ENCODE peak calls at places on chromosomes 6 and 20, in six cellular contexts. One of them, this sample, is unnamed.

GRCh38 chr6:65633516-65633915 is 73.5 kb downstream of the EYS start:
- DNase-seq in GM12878: no peak
- DNase-seq in HepG2: no peak
- DNase-seq in H1: no peak
- DNase-seq in K562: no peak
- DNase-seq in GM12891: no peak
- DNase-seq in this sample: no peak

GRCh38 chr20:23325107-23325506 is 25.5 kb upstream of the NXT1 start:
- DNase-seq in GM12878: no peak
- DNase-seq in HepG2: no peak
- DNase-seq in H1: no peak
- DNase-seq in K562: no peak
- DNase-seq in GM12891: no peak
- DNase-seq in this sample: no peak

GRCh38 chr6:34575326-34575725 is 19.2 kb upstream of the SPDEF start:
- DNase-seq in GM12878: no peak
- DNase-seq in HepG2: no peak
- DNase-seq in H1: no peak
- DNase-seq in K562: peak; percentile 83
- DNase-seq in GM12891: no peak
- DNase-seq in this sample: no peak

GRCh38 chr20:54168961-54169862 is 4.6 kb downstream of the CYP24A1 start:
- DNase-seq in GM12878: no peak
- DNase-seq in HepG2: peak; percentile 77
- DNase-seq in H1: no peak
- DNase-seq in K562: no peak
- DNase-seq in GM12891: no peak
- DNase-seq in this sample: no peak

GRCh38 chr6:15956205-15957106 is 172.4 kb upstream of the MYLIP start:
- DNase-seq in GM12878: no peak
- DNase-seq in HepG2: peak; percentile 44
- DNase-seq in H1: no peak
- DNase-seq in K562: no peak
- DNase-seq in GM12891: no peak
- DNase-seq in this sample: no peak

GRCh38 chr6:143501851-143502250 is 9.7 kb downstream of the FUCA2 start:
- DNase-seq in GM12878: no peak
- DNase-seq in HepG2: no peak
- DNase-seq in H1: no peak
- DNase-seq in K562: no peak
- DNase-seq in GM12891: no peak
- DNase-seq in this sample: no peak

GRCh38 chr6:161498359-161498758 is 224.5 kb upstream of the AGPAT4 start:
- DNase-seq in GM12878: no peak
- DNase-seq in HepG2: peak; percentile 36
- DNase-seq in H1: peak; percentile 51
- DNase-seq in K562: peak; percentile 24
- DNase-seq in GM12891: no peak
- DNase-seq in this sample: no peak

GRCh38 chr20:6466065-6466810 is 301.2 kb upstream of the BMP2 start:
- DNase-seq in GM12878: no peak
- DNase-seq in HepG2: peak; percentile 68
- DNase-seq in H1: no peak
- DNase-seq in K562: no peak
- DNase-seq in GM12891: no peak
- DNase-seq in this sample: no peak

GRCh38 chr6:74549746-74550145 is 656.1 kb downstream of the COL12A1 start:
- DNase-seq in GM12878: no peak
- DNase-seq in HepG2: peak; percentile 13
- DNase-seq in H1: no peak
- DNase-seq in K562: no peak
- DNase-seq in GM12891: no peak
- DNase-seq in this sample: no peak

GRCh38 chr6:28408076-28408802 is 8.7 kb upstream of the ZSCAN12 start:
- DNase-seq in GM12878: no peak
- DNase-seq in HepG2: no peak
- DNase-seq in H1: no peak
- DNase-seq in K562: no peak
- DNase-seq in GM12891: no peak
- DNase-seq in this sample: no peak

GRCh38 chr6:1552296-1552761 is 57.4 kb upstream of the FOXC1 start:
- DNase-seq in GM12878: no peak
- DNase-seq in HepG2: peak; percentile 25
- DNase-seq in H1: no peak
- DNase-seq in K562: peak; percentile 27
- DNase-seq in GM12891: no peak
- DNase-seq in this sample: no peak

GRCh38 chr6:13068558-13069210 is 259.7 kb downstream of the TBC1D7 start:
- DNase-seq in GM12878: no peak
- DNase-seq in HepG2: no peak
- DNase-seq in H1: no peak
- DNase-seq in K562: no peak
- DNase-seq in GM12891: no peak
- DNase-seq in this sample: no peak

GRCh38 chr6:166341915-166342292 is 441 bp downstream of the SFT2D1 start:
- DNase-seq in GM12878: no peak
- DNase-seq in HepG2: no peak
- DNase-seq in H1: no peak
- DNase-seq in K562: no peak
- DNase-seq in GM12891: no peak
- DNase-seq in this sample: no peak

GRCh38 chr6:2790588-2790987 is 25.4 kb downstream of the WRNIP1 start:
- DNase-seq in GM12878: no peak
- DNase-seq in HepG2: no peak
- DNase-seq in H1: no peak
- DNase-seq in K562: no peak
- DNase-seq in GM12891: no peak
- DNase-seq in this sample: no peak

GRCh38 chr20:43463864-43464785 is 6.4 kb downstream of the SRSF6 start:
- DNase-seq in GM12878: no peak
- DNase-seq in HepG2: no peak
- DNase-seq in H1: no peak
- DNase-seq in K562: no peak
- DNase-seq in GM12891: no peak
- DNase-seq in this sample: no peak
- TF ChIP-seq POLR2AphosphoS5 in GM12878: peak; percentile 55
- TF ChIP-seq POLR2AphosphoS5 in HepG2: peak; percentile 21
- TF ChIP-seq POLR2AphosphoS5 in H1: peak; percentile 70
- TF ChIP-seq POLR2AphosphoS5 in K562: no peak
- TF ChIP-seq POLR2AphosphoS5 in GM12891: peak; percentile 80
- TF ChIP-seq POLR2AphosphoS5 in this sample: peak; percentile 4

DNA sequence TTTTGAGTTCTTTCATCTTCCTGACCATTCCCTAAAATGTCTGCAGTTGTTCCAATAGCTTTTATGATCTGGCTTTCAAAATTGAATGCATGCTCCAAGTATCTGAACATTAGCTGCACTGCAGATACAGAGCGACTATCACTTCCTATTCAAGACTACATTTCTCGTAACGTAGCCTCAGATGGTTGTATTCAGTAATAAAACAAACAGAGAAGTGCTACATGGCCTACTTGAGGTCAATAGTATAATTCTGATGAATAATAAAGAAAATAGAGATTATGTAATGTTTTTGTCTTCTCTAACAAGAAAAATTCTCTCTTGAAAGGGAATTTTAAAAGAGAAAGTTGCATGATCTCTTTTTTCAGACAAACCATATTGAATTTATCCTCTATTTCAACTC is 333.9 kb upstream of the IRAK1BP1 start:
- DNase-seq in GM12878: no peak
- DNase-seq in HepG2: no peak
- DNase-seq in H1: no peak
- DNase-seq in K562: no peak
- DNase-seq in GM12891: no peak
- DNase-seq in this sample: no peak
- TF ChIP-seq TAF1 in GM12878: no peak
- TF ChIP-seq TAF1 in HepG2: no peak
- TF ChIP-seq TAF1 in H1: no peak
- TF ChIP-seq TAF1 in K562: no peak
- TF ChIP-seq TAF1 in GM12891: no peak
- TF ChIP-seq TAF1 in this sample: no peak

GRCh38 chr6:170260686-170261085 is 30.2 kb downstream of the DLL1 start:
- DNase-seq in GM12878: no peak
- DNase-seq in HepG2: no peak
- DNase-seq in H1: no peak
- DNase-seq in K562: peak; percentile 53
- DNase-seq in GM12891: no peak
- DNase-seq in this sample: no peak

GRCh38 chr6:170264086-170264485 is 26.8 kb downstream of the DLL1 start:
- DNase-seq in GM12878: no peak
- DNase-seq in HepG2: no peak
- DNase-seq in H1: no peak
- DNase-seq in K562: no peak
- DNase-seq in GM12891: no peak
- DNase-seq in this sample: no peak

GRCh38 chr6:170262481-170263088 is 28.3 kb downstream of the DLL1 start:
- DNase-seq in GM12878: no peak
- DNase-seq in HepG2: no peak
- DNase-seq in H1: no peak
- DNase-seq in K562: no peak
- DNase-seq in GM12891: no peak
- DNase-seq in this sample: no peak

GRCh38 chr6:170263410-170263809 is 27.5 kb downstream of the DLL1 start:
- DNase-seq in GM12878: no peak
- DNase-seq in HepG2: no peak
- DNase-seq in H1: no peak
- DNase-seq in K562: no peak
- DNase-seq in GM12891: no peak
- DNase-seq in this sample: no peak

DNA sequence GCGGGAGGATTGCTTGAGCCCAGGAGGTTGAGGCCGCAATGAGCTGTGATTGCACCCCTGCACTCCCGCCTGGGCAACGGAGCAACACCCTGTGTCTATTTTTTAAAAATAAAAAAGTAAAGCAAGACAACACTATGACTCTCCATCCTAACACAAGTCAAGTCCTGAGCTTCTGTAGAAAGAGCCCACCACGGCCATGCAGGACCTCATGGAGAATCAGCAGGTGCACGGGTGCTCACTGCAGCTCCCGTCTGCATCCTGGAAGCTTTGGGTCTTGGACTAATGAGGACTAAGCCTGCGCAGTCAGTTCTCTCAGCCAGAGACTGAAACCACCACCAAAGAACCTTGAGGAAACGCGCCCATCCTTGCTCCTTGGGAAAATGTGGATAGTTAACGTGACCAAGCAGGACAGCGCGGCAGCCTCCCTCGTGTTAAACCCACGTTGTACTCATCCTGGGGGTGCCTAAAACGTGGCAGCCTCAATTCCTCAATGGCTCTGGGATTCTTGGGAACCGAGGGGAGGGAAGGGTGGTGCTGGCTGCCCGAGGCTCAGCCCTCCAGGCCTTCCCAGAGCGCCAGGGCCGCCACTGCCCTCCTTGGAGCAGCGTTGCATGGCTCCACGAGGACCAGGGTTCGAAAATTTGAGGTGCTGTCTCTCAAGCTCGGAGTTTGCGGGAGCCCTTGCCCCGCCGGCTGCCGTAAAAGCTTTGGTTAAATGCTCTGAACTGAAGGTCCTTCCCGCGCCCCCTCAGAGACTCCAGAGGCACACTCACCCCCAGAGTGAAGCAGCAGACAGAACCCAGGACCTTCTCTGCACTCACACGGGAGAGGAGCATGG is 29.0 kb downstream of the DLL1 start:
- DNase-seq in GM12878: no peak
- DNase-seq in HepG2: no peak
- DNase-seq in H1: no peak
- DNase-seq in K562: no peak
- DNase-seq in GM12891: no peak
- DNase-seq in this sample: no peak
- TF ChIP-seq POLR2A in GM12878: no peak
- TF ChIP-seq POLR2A in HepG2: no peak
- TF ChIP-seq POLR2A in H1: no peak
- TF ChIP-seq POLR2A in K562: no peak
- TF ChIP-seq POLR2A in GM12891: no peak
- TF ChIP-seq POLR2A in this sample: no peak

GRCh38 chr6:152096863-152097496 is 289.5 kb downstream of the ESR1 start:
- DNase-seq in GM12878: no peak
- DNase-seq in HepG2: no peak
- DNase-seq in H1: no peak
- DNase-seq in K562: no peak
- DNase-seq in GM12891: no peak
- DNase-seq in this sample: no peak

GRCh38 chr6:152098683-152099082 is 291.2 kb downstream of the ESR1 start:
- DNase-seq in GM12878: no peak
- DNase-seq in HepG2: no peak
- DNase-seq in H1: no peak
- DNase-seq in K562: no peak
- DNase-seq in GM12891: no peak
- DNase-seq in this sample: no peak

GRCh38 chr6:152094276-152094675 is 286.8 kb downstream of the ESR1 start:
- DNase-seq in GM12878: no peak
- DNase-seq in HepG2: no peak
- DNase-seq in H1: no peak
- DNase-seq in K562: no peak
- DNase-seq in GM12891: no peak
- DNase-seq in this sample: no peak

GRCh38 chr6:152094992-152095592 is 287.6 kb downstream of the ESR1 start:
- DNase-seq in GM12878: no peak
- DNase-seq in HepG2: peak; percentile 45
- DNase-seq in H1: no peak
- DNase-seq in K562: peak; percentile 39
- DNase-seq in GM12891: no peak
- DNase-seq in this sample: no peak

GRCh38 chr6:152099816-152100618 is 292.5 kb downstream of the ESR1 start:
- DNase-seq in GM12878: no peak
- DNase-seq in HepG2: no peak
- DNase-seq in H1: no peak
- DNase-seq in K562: no peak
- DNase-seq in GM12891: no peak
- DNase-seq in this sample: no peak
- TF ChIP-seq POLR2AphosphoS5 in GM12878: no peak
- TF ChIP-seq POLR2AphosphoS5 in HepG2: no peak
- TF ChIP-seq POLR2AphosphoS5 in H1: no peak
- TF ChIP-seq POLR2AphosphoS5 in K562: no peak
- TF ChIP-seq POLR2AphosphoS5 in GM12891: no peak
- TF ChIP-seq POLR2AphosphoS5 in this sample: no peak

GRCh38 chr6:26415791-26416190 is 13.7 kb downstream of the BTN3A1 start:
- DNase-seq in GM12878: no peak
- DNase-seq in HepG2: no peak
- DNase-seq in H1: no peak
- DNase-seq in K562: no peak
- DNase-seq in GM12891: no peak
- DNase-seq in this sample: no peak

GRCh38 chr6:26416288-26416687 is 14.2 kb downstream of the BTN3A1 start:
- DNase-seq in GM12878: no peak
- DNase-seq in HepG2: peak; percentile 21
- DNase-seq in H1: no peak
- DNase-seq in K562: no peak
- DNase-seq in GM12891: no peak
- DNase-seq in this sample: no peak

GRCh38 chr6:26415036-26415614 is 13.1 kb downstream of the BTN3A1 start:
- DNase-seq in GM12878: no peak
- DNase-seq in HepG2: peak; percentile 39
- DNase-seq in H1: no peak
- DNase-seq in K562: no peak
- DNase-seq in GM12891: no peak
- DNase-seq in this sample: no peak

GRCh38 chr6:26412954-26413353 is 10.9 kb downstream of the BTN3A1 start:
- DNase-seq in GM12878: no peak
- DNase-seq in HepG2: no peak
- DNase-seq in H1: no peak
- DNase-seq in K562: no peak
- DNase-seq in GM12891: no peak
- DNase-seq in this sample: no peak

GRCh38 chr6:26414281-26414680 is 12.2 kb downstream of the BTN3A1 start:
- DNase-seq in GM12878: no peak
- DNase-seq in HepG2: no peak
- DNase-seq in H1: no peak
- DNase-seq in K562: no peak
- DNase-seq in GM12891: no peak
- DNase-seq in this sample: no peak
- TF ChIP-seq TAF1 in GM12878: no peak
- TF ChIP-seq TAF1 in HepG2: no peak
- TF ChIP-seq TAF1 in H1: no peak
- TF ChIP-seq TAF1 in K562: no peak
- TF ChIP-seq TAF1 in GM12891: no peak
- TF ChIP-seq TAF1 in this sample: no peak

This sample was measured in GM12892.